ENCODE peak calls at places on chromosomes 4 and X, in four cellular contexts. O, Z, D and U are unnamed samples.

GRCh38 chrX:87664381-87664780 is 146.8 kb downstream of the KLHL4 start:
- DNase-seq in O (no peak), Z (no peak), D (peak; percentile 5), U (peak; percentile 27)

GRCh38 chr4:182922551-182923284 is 5.5 kb upstream of the DCTD start:
- DNase-seq in O (no peak), Z (no peak), D (no peak), U (no peak)

GRCh38 chr4:508675-509373 is 9.8 kb downstream of the PIGG start:
- DNase-seq in O (no peak), Z (no peak), D (no peak), U (no peak)

GRCh38 chr4:185381794-185382193 is 13.9 kb downstream of the LRP2BP start:
- DNase-seq in O (no peak), Z (no peak), D (no peak), U (no peak)

GRCh38 chrX:37958493-37959211 is 47.7 kb upstream of the SYTL5 start:
- DNase-seq in O (no peak), Z (no peak), D (no peak), U (peak; percentile 23)

GRCh38 chr4:30537462-30537861 is 182.7 kb upstream of the PCDH7 start:
- DNase-seq in O (no peak), Z (no peak), D (peak; percentile 91), U (peak; percentile 61)

GRCh38 chrX:50431623-50432022 is 39.0 kb downstream of the DGKK start:
- DNase-seq in O (no peak), Z (no peak), D (no peak), U (no peak)

GRCh38 chrX:103480526-103480925 is 38.8 kb downstream of the RAB40A start:
- DNase-seq in O (no peak), Z (no peak), D (no peak), U (no peak)

GRCh38 chr4:183626168-183626567 is 32.8 kb downstream of the RWDD4 start:
- DNase-seq in O (no peak), Z (no peak), D (no peak), U (no peak)

GRCh38 chr4:113483131-113483530 is 278.4 kb downstream of the CAMK2D start:
- DNase-seq in O (no peak), Z (no peak), D (no peak), U (no peak)

GRCh38 chrX:45769919-45770582 is 569.4 kb upstream of the DIPK2B start:
- DNase-seq in O (no peak), Z (peak; percentile 76), D (peak; percentile 95), U (peak; percentile 73)

GRCh38 chr4:176919631-176920030 is 126.9 kb upstream of the VEGFC start:
- DNase-seq in O (no peak), Z (no peak), D (no peak), U (no peak)

GRCh38 chrX:133068461-133068860 is 28.4 kb downstream of the USP26 start:
- DNase-seq in O (no peak), Z (no peak), D (no peak), U (no peak)